ENCODE peak calls at places on chromosomes 2 and 18, in nine cellular contexts. R is naive thymus-derived CD4-positive, alpha-beta T cell; M is astrocyte; H is heart right ventricle; F is A549; Z is CD8-positive, alpha-beta memory T cell; J is kidney; W is mammary epithelial cell; X is PC-3. S is an unnamed sample.

GRCh38 chr2:158782126-158782525 is 13.0 kb upstream of the DAPL1 start:
- DNase-seq in R (no peak), M (peak; percentile 6), H (no peak), F (no peak), Z (no peak), J (no peak), W (no peak), X (no peak), S (no peak)

GRCh38 chr18:68843467-68844089 is 45.7 kb downstream of the CCDC102B start:
- DNase-seq in R (no peak), M (no peak), H (no peak), F (no peak), Z (no peak), J (no peak), W (no peak), X (peak; percentile 9), S (no peak)

GRCh38 chr2:112242384-112242783 is 12.5 kb downstream of the ZC3H8 start:
- DNase-seq in R (peak; percentile 30), M (no peak), H (no peak), F (no peak), Z (peak; percentile 14), J (no peak), W (no peak), X (no peak), S (no peak)

GRCh38 chr2:230751062-230751461 is 38.4 kb downstream of the CAB39 start:
- DNase-seq in R (no peak), M (peak; percentile 76), H (no peak), F (no peak), Z (no peak), J (no peak), W (peak; percentile 85), X (peak; percentile 68), S (no peak)

GRCh38 chr18:79916546-79917350 is 34.7 kb downstream of the SLC66A2 start:
- DNase-seq in R (no peak), M (no peak), H (no peak), F (no peak), Z (no peak), J (peak; percentile 46), W (no peak), X (no peak), S (no peak)

GRCh38 chr2:3282056-3282998 is 95.3 kb downstream of the EIPR1 start:
- DNase-seq in R (no peak), M (peak; percentile 83), H (peak; percentile 42), F (no peak), Z (no peak), J (peak; percentile 89), W (peak; percentile 86), X (peak; percentile 69), S (no peak)

GRCh38 chr18:3061581-3062416 is 48.9 kb upstream of the LPIN2 start:
- DNase-seq in R (peak; percentile 24), M (no peak), H (no peak), F (no peak), Z (peak; percentile 29), J (no peak), W (no peak), X (no peak), S (peak; percentile 17)

GRCh38 chr18:31857516-31858106 is 85.3 kb downstream of the TRAPPC8 start:
- DNase-seq in R (no peak), M (no peak), H (no peak), F (no peak), Z (no peak), J (no peak), W (no peak), X (no peak), S (no peak)

GRCh38 chr2:71173096-71173495 is 42.7 kb downstream of the MPHOSPH10 start:
- DNase-seq in R (no peak), M (no peak), H (no peak), F (no peak), Z (no peak), J (no peak), W (no peak), X (no peak), S (no peak)

GRCh38 chr18:22346342-22346967 is 71.3 kb downstream of the CTAGE1 start:
- DNase-seq in R (no peak), M (peak; percentile 73), H (peak; percentile 84), F (no peak), Z (peak; percentile 59), J (peak; percentile 81), W (peak; percentile 59), X (peak; percentile 73), S (no peak)

GRCh38 chr2:58428286-58428552 is 187.1 kb upstream of the FANCL start:
- DNase-seq in R (no peak), M (no peak), H (no peak), F (peak; percentile 21), Z (no peak), J (no peak), W (no peak), X (no peak), S (no peak)

GRCh38 chr2:10448646-10449480 is 736 bp upstream of the ODC1 start:
- DNase-seq in R (peak; percentile 93), M (peak; percentile 76), H (peak; percentile 86), F (peak; percentile 92), Z (peak; percentile 94), J (peak; percentile 97), W (peak; percentile 80), X (peak; percentile 93), S (peak; percentile 29)

GRCh38 chr2:15506231-15506819 is 54.8 kb downstream of the NBAS start:
- DNase-seq in R (no peak), M (peak; percentile 26), H (no peak), F (no peak), Z (no peak), J (no peak), W (no peak), X (peak; percentile 23), S (no peak)

GRCh38 chr2:213834331-213834730 is 550.1 kb downstream of the SPAG16 start:
- DNase-seq in R (no peak), M (peak; percentile 86), H (no peak), F (peak; percentile 3), Z (no peak), J (no peak), W (peak; percentile 51), X (peak; percentile 81), S (no peak)

DNA sequence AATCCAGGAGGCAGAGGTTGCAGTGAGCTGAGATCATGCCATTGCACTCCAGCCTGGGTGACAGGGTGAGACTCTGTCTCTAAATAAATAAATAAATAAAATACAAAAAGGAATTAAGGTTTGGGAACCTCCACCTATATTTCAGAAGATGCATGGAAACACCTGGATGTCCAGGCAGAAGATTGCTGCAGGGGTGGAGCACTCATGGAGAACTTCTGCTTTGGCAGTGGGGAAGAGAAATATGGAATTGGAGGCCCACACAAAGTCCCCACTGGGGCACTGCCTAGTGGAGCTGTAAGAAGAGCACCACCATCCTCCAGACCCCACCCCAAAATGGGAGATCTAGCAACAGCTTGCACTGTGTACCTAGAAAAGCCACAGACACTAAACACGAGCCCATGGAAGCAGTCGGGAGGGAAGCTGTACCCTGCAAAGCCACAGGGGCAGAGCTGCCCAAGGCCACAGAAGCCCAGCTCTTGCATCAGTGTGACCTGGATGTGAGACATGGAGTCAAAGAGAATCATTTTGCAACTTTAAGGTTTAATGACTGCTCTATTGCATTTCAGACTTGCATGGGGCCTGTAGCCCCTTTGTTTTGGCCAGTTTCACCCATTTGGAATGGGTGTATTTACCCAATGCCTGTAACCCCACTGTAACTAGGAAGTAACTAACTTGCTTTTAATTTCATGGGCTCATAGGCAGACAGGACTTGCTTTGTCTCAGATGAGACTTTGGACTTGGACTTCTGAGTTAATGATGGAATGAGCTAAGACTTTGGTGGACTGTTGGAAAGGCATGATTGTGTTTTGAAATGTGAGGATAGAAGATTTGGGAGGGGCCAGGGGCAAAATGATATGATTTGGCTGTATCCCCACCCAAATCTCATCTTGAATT is 265.3 kb downstream of the ZEB2 start:
- DNase-seq in R (no peak), M (no peak), H (no peak), F (no peak), Z (no peak), J (no peak), W (no peak), X (no peak), S (no peak)
- H3K9me3 ChIP-seq in R (no peaks in the 10 kb centered on the region), M (peaks cover 7% of the 10 kb centered on the region), H (no peaks in the 10 kb centered on the region), F (peaks cover 38% of the 10 kb centered on the region), Z (peaks cover 4% of the 10 kb centered on the region), J (no peaks in the 10 kb centered on the region), W (peaks cover 11% of the 10 kb centered on the region), X (no peaks in the 10 kb centered on the region), S (no peaks in the 10 kb centered on the region)

GRCh38 chr2:45541450-45541849 is 69.6 kb downstream of the SRBD1 start:
- DNase-seq in R (no peak), M (no peak), H (no peak), F (no peak), Z (no peak), J (peak; percentile 32), W (no peak), X (no peak), S (no peak)

GRCh38 chr2:45543257-45543656 is 67.8 kb downstream of the SRBD1 start:
- DNase-seq in R (no peak), M (no peak), H (no peak), F (no peak), Z (no peak), J (no peak), W (no peak), X (no peak), S (no peak)

GRCh38 chr2:45542013-45542412 is 69.1 kb downstream of the SRBD1 start:
- DNase-seq in R (no peak), M (no peak), H (no peak), F (no peak), Z (no peak), J (peak; percentile 45), W (no peak), X (no peak), S (no peak)

GRCh38 chr2:45540942-45541341 is 70.1 kb downstream of the SRBD1 start:
- DNase-seq in R (no peak), M (no peak), H (no peak), F (no peak), Z (no peak), J (peak; percentile 63), W (no peak), X (no peak), S (no peak)
- H3K9me3 ChIP-seq in R (no peaks in the 10 kb centered on the region), M (peaks cover 13% of the 10 kb centered on the region), H (no peaks in the 10 kb centered on the region), F (peaks cover 3% of the 10 kb centered on the region), Z (peaks cover 3% of the 10 kb centered on the region), J (peaks cover 3% of the 10 kb centered on the region), W (peaks cover 3% of the 10 kb centered on the region), X (no peaks in the 10 kb centered on the region), S (no peaks in the 10 kb centered on the region)

GRCh38 chr2:206289391-206289790 is 14.9 kb downstream of the ZDBF2 start:
- DNase-seq in R (no peak), M (no peak), H (no peak), F (no peak), Z (no peak), J (no peak), W (peak; percentile 17), X (peak; percentile 34), S (no peak)
- H3K9me3 ChIP-seq in R (no peaks in the 10 kb centered on the region), M (peaks cover 5% of the 10 kb centered on the region), H (no peaks in the 10 kb centered on the region), F (peaks cover 17% of the 10 kb centered on the region), Z (no peaks in the 10 kb centered on the region), J (no peaks in the 10 kb centered on the region), W (no peaks in the 10 kb centered on the region), X (no peaks in the 10 kb centered on the region), S (peaks cover 3% of the 10 kb centered on the region)

GRCh38 chr18:44213288-44213687 is 467.4 kb upstream of the SETBP1 start:
- DNase-seq in R (no peak), M (no peak), H (no peak), F (no peak), Z (no peak), J (no peak), W (no peak), X (no peak), S (no peak)
- H3K9me3 ChIP-seq in R (no peaks in the 10 kb centered on the region), M (no peaks in the 10 kb centered on the region), H (no peaks in the 10 kb centered on the region), F (no peaks in the 10 kb centered on the region), Z (no peaks in the 10 kb centered on the region), J (no peaks in the 10 kb centered on the region), W (no peaks in the 10 kb centered on the region), X (no peaks in the 10 kb centered on the region), S (no peaks in the 10 kb centered on the region)

GRCh38 chr2:116477229-116477628 is 1337.3 kb upstream of the DDX18 start:
- DNase-seq in R (no peak), M (no peak), H (no peak), F (no peak), Z (no peak), J (no peak), W (no peak), X (no peak), S (no peak)
- H3K9me3 ChIP-seq in R (no peaks in the 10 kb centered on the region), M (no peaks in the 10 kb centered on the region), H (no peaks in the 10 kb centered on the region), F (no peaks in the 10 kb centered on the region), Z (no peaks in the 10 kb centered on the region), J (no peaks in the 10 kb centered on the region), W (peaks cover 5% of the 10 kb centered on the region), X (no peaks in the 10 kb centered on the region), S (peaks cover 4% of the 10 kb centered on the region)

S was measured in T-helper 17 cell.